ENCODE peak calls at places on chromosome 18, in nine cellular contexts. T is heart left ventricle, J is K562, S is body of pancreas, K is HCT116, B is IMR-90, O is ovary, V is spleen, D is tibial nerve. I is an unnamed sample.

GRCh38 chr18:67531929-67532328 is 15.4 kb upstream of the DSEL start:
- DNase-seq in T (no peak), J (no peak), S (no peak), K (no peak), B (peak; percentile 20), O (no peak), V (no peak), D (no peak), I (no peak)

GRCh38 chr18:25351280-25351772 is 640 bp downstream of the ZNF521 start:
- DNase-seq in T (no peak), J (no peak), S (no peak), K (no peak), B (peak; percentile 1), O (peak; percentile 28), V (no peak), D (no peak), I (no peak)

GRCh38 chr18:48974304-48975220 is 23.8 kb upstream of the SMAD7 start:
- DNase-seq in T (peak; percentile 66), J (no peak), S (peak; percentile 43), K (no peak), B (no peak), O (peak; percentile 44), V (no peak), D (no peak), I (no peak)

GRCh38 chr18:41532344-41533086 is 422.5 kb upstream of the PIK3C3 start:
- DNase-seq in T (no peak), J (no peak), S (no peak), K (no peak), B (peak; percentile 1), O (no peak), V (no peak), D (no peak), I (no peak)

GRCh38 chr18:70330887-70331286 is 42.0 kb downstream of the SOCS6 start:
- DNase-seq in T (no peak), J (no peak), S (no peak), K (no peak), B (no peak), O (no peak), V (no peak), D (no peak), I (no peak)

GRCh38 chr18:61893304-61893970 is 630 bp upstream of the RNF152 start:
- DNase-seq in T (peak; percentile 69), J (peak; percentile 3), S (peak; percentile 58), K (no peak), B (peak; percentile 61), O (peak; percentile 56), V (no peak), D (no peak), I (peak; percentile 52)

GRCh38 chr18:71797554-71797953 is 746.6 kb downstream of the CBLN2 start:
- DNase-seq in T (no peak), J (no peak), S (no peak), K (no peak), B (no peak), O (no peak), V (no peak), D (no peak), I (no peak)

GRCh38 chr18:9475643-9476580 is 599 bp downstream of the RALBP1 start:
- DNase-seq in T (no peak), J (peak; percentile 77), S (peak; percentile 16), K (no peak), B (peak; percentile 39), O (no peak), V (no peak), D (peak; percentile 7), I (no peak)

GRCh38 chr18:67783215-67783946 is 266.9 kb upstream of the DSEL start:
- DNase-seq in T (no peak), J (no peak), S (no peak), K (no peak), B (peak; percentile 93), O (no peak), V (no peak), D (no peak), I (no peak)

GRCh38 chr18:22265838-22266237 is 96.4 kb downstream of the GATA6 start:
- DNase-seq in T (peak; percentile 63), J (no peak), S (no peak), K (no peak), B (no peak), O (no peak), V (no peak), D (no peak), I (no peak)

GRCh38 chr18:77103991-77104521 is 28.5 kb downstream of the MBP start:
- DNase-seq in T (no peak), J (no peak), S (no peak), K (no peak), B (no peak), O (peak; percentile 73), V (no peak), D (no peak), I (no peak)

GRCh38 chr18:34834897-34835296 is 124.8 kb downstream of the DTNA start:
- DNase-seq in T (no peak), J (no peak), S (no peak), K (no peak), B (no peak), O (no peak), V (no peak), D (no peak), I (no peak)

GRCh38 chr18:57705861-57706590 is 84.4 kb upstream of the NARS1 start:
- DNase-seq in T (no peak), J (no peak), S (no peak), K (no peak), B (no peak), O (no peak), V (no peak), D (no peak), I (no peak)

GRCh38 chr18:21194871-21195771 is 46.9 kb upstream of the GREB1L start:
- DNase-seq in T (no peak), J (peak; percentile 40), S (no peak), K (peak; percentile 79), B (peak; percentile 58), O (no peak), V (no peak), D (no peak), I (no peak)

GRCh38 chr18:66900837-66901236 is 296.9 kb upstream of the CDH19 start:
- DNase-seq in T (no peak), J (no peak), S (no peak), K (no peak), B (no peak), O (no peak), V (no peak), D (no peak), I (no peak)

GRCh38 chr18:13577091-13577697 is 149.2 kb downstream of the FAM210A start:
- DNase-seq in T (no peak), J (no peak), S (no peak), K (no peak), B (peak; percentile 7), O (no peak), V (no peak), D (no peak), I (no peak)
- TF ChIP-seq POLR2A in T (no peak), J (no peak), S (no peak), K (no peak), B (no peak), O (no peak), V (no peak), D (peak; percentile 23), I (no peak)

GRCh38 chr18:26635466-26635865 is 87.1 kb upstream of the KCTD1 start:
- DNase-seq in T (no peak), J (no peak), S (no peak), K (no peak), B (no peak), O (no peak), V (no peak), D (no peak), I (no peak)

GRCh38 chr18:26637983-26638382 is 89.6 kb upstream of the KCTD1 start:
- DNase-seq in T (no peak), J (no peak), S (no peak), K (no peak), B (no peak), O (no peak), V (no peak), D (no peak), I (no peak)

GRCh38 chr18:26634631-26635030 is 86.3 kb upstream of the KCTD1 start:
- DNase-seq in T (no peak), J (no peak), S (no peak), K (no peak), B (no peak), O (no peak), V (no peak), D (no peak), I (no peak)

GRCh38 chr18:26639149-26639548 is 90.8 kb upstream of the KCTD1 start:
- DNase-seq in T (no peak), J (no peak), S (no peak), K (no peak), B (no peak), O (no peak), V (no peak), D (no peak), I (no peak)

DNA sequence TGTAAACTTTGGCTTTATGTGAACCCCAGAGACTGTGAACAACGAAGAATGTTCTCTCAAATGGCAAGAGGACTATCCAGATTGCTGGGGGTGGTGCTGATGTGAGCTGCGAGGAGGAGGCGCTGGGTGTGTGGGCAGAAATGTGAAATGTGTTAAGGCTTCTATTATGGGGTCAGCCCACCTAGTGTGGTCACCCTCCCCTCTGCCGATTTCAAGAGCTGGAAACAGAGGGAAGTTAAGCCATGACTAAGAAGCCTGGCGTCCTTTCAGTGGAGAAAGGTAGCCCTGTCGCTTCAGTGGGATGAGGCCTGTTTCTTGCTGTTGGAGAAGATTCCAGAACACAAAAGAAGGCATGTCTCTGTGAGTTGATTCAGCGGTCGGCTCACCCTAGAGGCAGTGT is 89.0 kb upstream of the KCTD1 start:
- DNase-seq in T (no peak), J (no peak), S (no peak), K (no peak), B (no peak), O (no peak), V (no peak), D (no peak), I (no peak)
- H3K27me3 ChIP-seq in T (no peaks in the 10 kb centered on the region), J (no peaks in the 10 kb centered on the region), S (no peaks in the 10 kb centered on the region), K (no peaks in the 10 kb centered on the region), B (peaks cover 5% of the 10 kb centered on the region), O (no peaks in the 10 kb centered on the region), V (no peaks in the 10 kb centered on the region), D (no peaks in the 10 kb centered on the region), I (no peaks in the 10 kb centered on the region)

DNA sequence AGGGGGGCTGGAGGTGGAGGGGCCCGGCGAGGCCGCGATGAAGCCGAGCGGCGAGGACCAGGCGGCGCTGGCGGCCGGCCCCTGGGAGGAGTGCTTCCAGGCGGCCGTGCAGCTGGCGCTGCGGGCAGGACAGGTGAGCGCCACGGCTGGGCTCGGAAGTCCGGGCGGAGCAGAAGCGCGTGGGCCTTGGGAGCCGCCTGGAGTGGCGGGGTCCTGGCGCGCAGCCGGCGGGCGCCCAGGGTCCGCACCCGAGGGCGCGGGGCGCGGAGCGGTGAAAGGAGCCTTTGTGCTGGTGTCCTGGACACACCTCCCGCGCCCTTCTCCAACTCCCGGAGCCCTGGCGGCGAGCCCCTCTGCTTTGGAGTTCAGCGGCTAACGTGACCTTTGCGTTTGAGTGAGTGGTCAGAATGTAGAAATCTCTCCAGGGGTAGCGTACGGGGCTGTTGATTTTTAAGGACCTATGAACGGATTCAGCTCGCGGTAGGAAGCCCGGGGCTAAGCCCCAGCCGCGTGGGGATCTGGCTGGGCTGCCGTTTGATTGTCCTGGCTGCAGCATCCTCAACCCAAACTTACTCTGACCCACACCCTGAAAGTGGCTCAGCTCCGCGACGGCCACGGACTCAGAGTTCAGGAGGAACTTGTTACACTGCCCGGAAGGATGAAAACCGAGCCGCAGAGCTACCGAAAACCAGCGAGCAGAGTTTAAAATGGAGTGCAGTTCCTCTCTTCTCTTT is 493 bp downstream of the IMPA2 start:
- DNase-seq in T (peak; percentile 53), J (peak; percentile 41), S (peak; percentile 62), K (no peak), B (peak; percentile 19), O (peak; percentile 47), V (peak; percentile 91), D (peak; percentile 45), I (peak; percentile 55)
- TF ChIP-seq POLR2A in T (no peak), J (no peak), S (no peak), K (no peak), B (no peak), O (no peak), V (no peak), D (no peak), I (no peak)

GRCh38 chr18:59220164-59220783 is 316 bp downstream of the GRP start:
- DNase-seq in T (no peak), J (no peak), S (no peak), K (no peak), B (no peak), O (no peak), V (no peak), D (no peak), I (no peak)
- H3K27me3 ChIP-seq in T (peaks cover 20% of the 10 kb centered on the region), J (no peaks in the 10 kb centered on the region), S (no peaks in the 10 kb centered on the region), K (peaks cover 66% of the 10 kb centered on the region), B (peaks cover 75% of the 10 kb centered on the region), O (no peaks in the 10 kb centered on the region), V (peaks cover 84% of the 10 kb centered on the region), D (no peaks in the 10 kb centered on the region), I (peaks cover 78% of the 10 kb centered on the region)